ENCODE peak calls at places on chromosome 12, in six cellular contexts. B, J, C, R, H and A are unnamed samples.

GRCh38 chr12:58528266-58528665 is 392.0 kb downstream of the LRIG3 start:
- DNase-seq in C (no peak), J (no peak), B (no peak), R (no peak), H (no peak), A (no peak)

GRCh38 chr12:43102506-43103269 is 449.3 kb downstream of the ADAMTS20 start:
- DNase-seq in R (no peak), H (peak; percentile 13), C (no peak), B (no peak), J (no peak), A (no peak)

GRCh38 chr12:86741531-86741930 is 485.3 kb upstream of the MGAT4C start:
- DNase-seq in B (no peak), C (no peak), R (no peak), J (no peak), H (no peak), A (no peak)

GRCh38 chr12:10385181-10385613 is 4.6 kb downstream of the KLRK1 start:
- DNase-seq in R (no peak), B (peak; percentile 93), J (no peak), H (peak; percentile 80), C (no peak), A (no peak)

GRCh38 chr12:127257366-127257935 is 1009.5 kb upstream of the TMEM132C start:
- DNase-seq in R (no peak), H (no peak), C (no peak), J (no peak), B (no peak), A (no peak)

GRCh38 chr12:132514216-132514820 is 24.4 kb downstream of the FBRSL1 start:
- DNase-seq in H (no peak), C (no peak), J (no peak), B (no peak), R (no peak), A (no peak)

GRCh38 chr12:71664411-71665108 is 459 bp downstream of the THAP2 start:
- DNase-seq in C (no peak), B (peak; percentile 20), J (no peak), R (no peak), H (no peak), A (no peak)

GRCh38 chr12:105355752-105356151 is 25.3 kb downstream of the C12orf75 start:
- DNase-seq in C (no peak), B (peak; percentile 44), R (no peak), J (no peak), H (no peak), A (no peak)

GRCh38 chr12:132288516-132289188 is 40.7 kb downstream of the GALNT9 start:
- DNase-seq in H (no peak), R (peak; percentile 33), B (no peak), C (no peak), J (no peak), A (no peak)

GRCh38 chr12:9730591-9730990 is 2.3 kb downstream of the CLECL1 start:
- DNase-seq in B (no peak), R (no peak), C (no peak), H (no peak), J (no peak), A (no peak)

GRCh38 chr12:47791874-47792273 is 18.8 kb downstream of the SLC48A1 start:
- DNase-seq in R (peak; percentile 59), J (no peak), C (no peak), H (no peak), B (no peak), A (no peak)

GRCh38 chr12:99043319-99043914 is 398.3 kb downstream of the APAF1 start:
- DNase-seq in C (peak; percentile 80), H (peak; percentile 63), B (peak; percentile 71), R (peak; percentile 77), J (peak; percentile 44), A (peak; percentile 72)

GRCh38 chr12:32322354-32322753 is 77.0 kb upstream of the FGD4 start:
- DNase-seq in H (no peak), C (no peak), J (no peak), B (no peak), R (no peak), A (no peak)

GRCh38 chr12:6226002-6226700 is 26.0 kb downstream of the CD9 start:
- DNase-seq in R (peak; percentile 92), C (no peak), J (peak; percentile 64), B (peak; percentile 90), H (no peak), A (no peak)

GRCh38 chr12:121364657-121365265 is 12.6 kb upstream of the ANAPC5 start:
- DNase-seq in R (no peak), J (no peak), B (no peak), C (no peak), H (peak; percentile 17), A (no peak)

GRCh38 chr12:69553626-69554248 is 31.5 kb upstream of the CCT2 start:
- DNase-seq in J (peak; percentile 45), R (no peak), C (no peak), B (peak; percentile 71), H (peak; percentile 40), A (no peak)

GRCh38 chr12:49889361-49890095 is 14.2 kb downstream of the FAIM2 start:
- DNase-seq in J (no peak), H (no peak), B (no peak), C (no peak), R (peak; percentile 32), A (no peak)

GRCh38 chr12:104942075-104942474 is 16.0 kb downstream of the SLC41A2 start:
- DNase-seq in H (no peak), R (no peak), B (no peak), C (no peak), J (no peak), A (no peak)

GRCh38 chr12:67721216-67721615 is 72.7 kb downstream of the DYRK2 start:
- DNase-seq in C (no peak), B (no peak), H (no peak), R (peak; percentile 54), J (peak; percentile 41), A (no peak)

GRCh38 chr12:65004270-65004669 is 116.8 kb downstream of the WIF1 start:
- DNase-seq in J (no peak), R (no peak), H (no peak), B (no peak), C (no peak), A (no peak)

GRCh38 chr12:103677341-103677740 is 90.3 kb downstream of the STAB2 start:
- DNase-seq in C (no peak), B (no peak), J (no peak), R (no peak), H (no peak), A (no peak)

GRCh38 chr12:121803861-121804416 is at the start of gene SETD1B:
- DNase-seq in H (no peak), J (peak; percentile 64), R (peak; percentile 86), B (peak; percentile 61), C (peak; percentile 82), A (peak; percentile 40)

GRCh38 chr12:49974231-49974675 is 1.5 kb downstream of the AQP6 start:
- DNase-seq in H (no peak), C (peak; percentile 82), R (peak; percentile 90), B (peak; percentile 78), J (peak; percentile 79), A (no peak)

GRCh38 chr12:34401659-34402227 is 379.4 kb downstream of the ALG10 start:
- DNase-seq in H (no peak), R (peak; percentile 31), J (peak; percentile 8), B (no peak), C (peak; percentile 29), A (no peak)

GRCh38 chr12:30719060-30719459 is 23.4 kb upstream of the IPO8 start:
- DNase-seq in B (peak; percentile 59), H (peak; percentile 37), R (no peak), J (no peak), C (no peak), A (peak; percentile 69)

GRCh38 chr12:57280234-57281062 is 29.5 kb upstream of the STAC3 start:
- DNase-seq in H (peak; percentile 83), B (peak; percentile 83), R (no peak), J (peak; percentile 66), C (no peak), A (no peak)

GRCh38 chr12:124651508-124652273 is 84.3 kb upstream of the NCOR2 start:
- DNase-seq in B (no peak), C (no peak), J (no peak), H (peak; percentile 22), R (no peak), A (no peak)

GRCh38 chr12:21296751-21297406 is 37.8 kb downstream of the SLCO1A2 start:
- DNase-seq in C (no peak), J (no peak), H (no peak), B (peak; percentile 28), R (no peak), A (peak; percentile 15)

GRCh38 chr12:120092531-120093335 is 23.8 kb downstream of the RAB35 start:
- DNase-seq in J (no peak), C (no peak), R (peak; percentile 54), H (no peak), B (no peak), A (no peak)